ENCODE peak calls at places on chromosomes 7 and 10, in ten cellular contexts. O is RWPE2; Q is stimulated activated CD8-positive, alpha-beta memory T cell treated with anti-CD3 and anti-CD28 coated beads, Interleukin-2, amount 100 ng/mL, for 48 hours; W is stimulated activated naive CD4-positive, alpha-beta T cell treated with Interleukin-2 at 50 U/mL for 16 hours; X is GM19239; H is OCI-LY7; V is lower leg skin; L is AML-193; E is GM04503; I is mucosa of gallbladder. J is an unnamed sample.

GRCh38 chr10:114868801-114869200 is 47.2 kb downstream of the FHIP2A start:
- DNase-seq in O (no peak), Q (no peak), W (no peak), X (no peak), H (no peak), V (no peak), L (no peak), E (peak), I (no peak), J (no peak)

GRCh38 chr7:66950763-66951162 is 29.7 kb downstream of the TMEM248 start:
- DNase-seq in O (peak), Q (no peak), W (no peak), X (no peak), H (no peak), V (no peak), L (no peak), E (no peak), I (no peak), J (no peak)

GRCh38 chr7:11689096-11689495 is 142.9 kb downstream of the THSD7A start:
- DNase-seq in O (no peak), Q (no peak), W (no peak), X (no peak), H (no peak), V (no peak), L (no peak), E (no peak), I (no peak), J (no peak)

GRCh38 chr10:28111712-28112111 is 112.8 kb upstream of the ODAD2 start:
- DNase-seq in O (no peak), Q (no peak), W (no peak), X (no peak), H (no peak), V (no peak), L (no peak), E (no peak), I (no peak), J (no peak)

GRCh38 chr7:45060295-45060694 is 28.5 kb downstream of the NACAD start:
- DNase-seq in O (no peak), Q (no peak), W (no peak), X (no peak), H (no peak), V (no peak), L (no peak), E (no peak), I (no peak), J (no peak)

GRCh38 chr7:10802526-10802925 is 171.1 kb upstream of the PHF14 start:
- DNase-seq in O (no peak), Q (no peak), W (no peak), X (no peak), H (no peak), V (no peak), L (no peak), E (peak), I (no peak), J (no peak)

GRCh38 chr7:39664057-39664456 is 40.7 kb downstream of the RALA start:
- DNase-seq in O (no peak), Q (no peak), W (no peak), X (no peak), H (no peak), V (no peak), L (no peak), E (no peak), I (no peak), J (no peak)

GRCh38 chr10:92590623-92591549 is 2.0 kb upstream of the KIF11 start:
- DNase-seq in O (no peak), Q (no peak), W (no peak), X (no peak), H (peak), V (no peak), L (peak), E (no peak), I (peak), J (no peak)

GRCh38 chr7:158976849-158977593 is 120.7 kb downstream of the DYNC2I1 start:
- DNase-seq in O (no peak), Q (peak), W (peak), X (peak), H (peak), V (peak), L (peak), E (peak), I (peak), J (peak)

GRCh38 chr10:13637303-13637856 is 50.6 kb downstream of the PRPF18 start:
- DNase-seq in O (no peak), Q (no peak), W (no peak), X (no peak), H (no peak), V (no peak), L (no peak), E (no peak), I (no peak), J (no peak)

GRCh38 chr7:136009488-136010079 is 32.4 kb upstream of the MTPN start:
- DNase-seq in O (no peak), Q (no peak), W (no peak), X (peak), H (peak), V (no peak), L (peak), E (no peak), I (no peak), J (no peak)

GRCh38 chr7:145123502-145123901 is 287.6 kb upstream of the TPK1 start:
- DNase-seq in O (no peak), Q (no peak), W (no peak), X (no peak), H (no peak), V (no peak), L (no peak), E (no peak), I (no peak), J (no peak)

GRCh38 chr7:150927954-150928340 is 50.2 kb downstream of the KCNH2 start:
- DNase-seq in O (no peak), Q (no peak), W (no peak), X (no peak), H (no peak), V (peak), L (no peak), E (no peak), I (no peak), J (no peak)

GRCh38 chr7:128444242-128444641 is 11.4 kb upstream of the HILPDA start:
- DNase-seq in O (no peak), Q (no peak), W (no peak), X (no peak), H (no peak), V (no peak), L (no peak), E (no peak), I (no peak), J (no peak)

GRCh38 chr7:80781561-80781979 is 137.3 kb downstream of the SEMA3C start:
- DNase-seq in O (peak), Q (no peak), W (no peak), X (no peak), H (no peak), V (peak), L (no peak), E (peak), I (peak), J (no peak)

GRCh38 chr10:131650169-131650705 is 250.6 kb upstream of the PPP2R2D start:
- DNase-seq in O (no peak), Q (no peak), W (no peak), X (no peak), H (no peak), V (peak), L (no peak), E (no peak), I (no peak), J (no peak)

GRCh38 chr10:13674645-13675588 is 88.2 kb downstream of the PRPF18 start:
- DNase-seq in O (no peak), Q (no peak), W (no peak), X (no peak), H (no peak), V (no peak), L (no peak), E (no peak), I (no peak), J (no peak)

GRCh38 chr10:130053561-130053960 is 57.1 kb downstream of the C10orf143 start:
- DNase-seq in O (no peak), Q (no peak), W (no peak), X (no peak), H (no peak), V (no peak), L (no peak), E (peak), I (no peak), J (no peak)

GRCh38 chr7:76386691-76387260 is 22.7 kb downstream of the SSC4D start:
- DNase-seq in O (no peak), Q (no peak), W (no peak), X (no peak), H (no peak), V (no peak), L (no peak), E (peak), I (no peak), J (no peak)

GRCh38 chr10:75350791-75351190 is 50.8 kb downstream of the ZNF503 start:
- DNase-seq in O (no peak), Q (no peak), W (no peak), X (no peak), H (no peak), V (no peak), L (no peak), E (peak), I (no peak), J (no peak)

GRCh38 chr10:59098387-59098786 is 78.1 kb upstream of the PHYHIPL start:
- DNase-seq in O (no peak), Q (no peak), W (no peak), X (no peak), H (no peak), V (no peak), L (no peak), E (peak), I (peak), J (no peak)

GRCh38 chr10:84665883-84666463 is 337.6 kb downstream of the CCSER2 start:
- DNase-seq in O (no peak), Q (no peak), W (no peak), X (peak), H (peak), V (no peak), L (peak), E (no peak), I (no peak), J (peak)

GRCh38 chr7:139619367-139619657 is 95.8 kb downstream of the CLEC2L start:
- DNase-seq in O (no peak), Q (no peak), W (no peak), X (no peak), H (no peak), V (no peak), L (no peak), E (peak), I (no peak), J (no peak)

GRCh38 chr10:116247701-116248100 is 25.3 kb downstream of the GFRA1 start:
- DNase-seq in O (no peak), Q (no peak), W (no peak), X (no peak), H (no peak), V (no peak), L (no peak), E (no peak), I (no peak), J (no peak)

GRCh38 chr7:130942211-130942964 is 208.4 kb upstream of the KLF14 start:
- DNase-seq in O (no peak), Q (no peak), W (no peak), X (no peak), H (peak), V (no peak), L (no peak), E (no peak), I (peak), J (no peak)

GRCh38 chr7:30743371-30744074 is 8.4 kb upstream of the INMT start:
- DNase-seq in O (no peak), Q (no peak), W (no peak), X (no peak), H (no peak), V (no peak), L (no peak), E (no peak), I (no peak), J (no peak)

J was measured in stimulated activated effector memory CD8-positive, alpha-beta T cell treated with anti-CD3 and anti-CD28 coated beads, Interleukin-12 subunit alpha, Interleukin-12 subunit beta, amount 100 ng/mL, for 72 hours.